ENCODE peak calls at places on chromosomes 16 and 17, in ten cellular contexts. One of them, this sample, is unnamed.

GRCh38 chr17:17561408-17562144 is 29.9 kb downstream of the PEMT start:
- DNase-seq in stimulated activated CD4-positive, alpha-beta T cell treated with anti-CD3 and anti-CD28 coated beads, Interleukin-2, amount 100 ng/mL, for 48 hours: no peak
- DNase-seq in amygdala: no peak
- DNase-seq in hippocampal formation: no peak
- DNase-seq in HT-29: peak
- DNase-seq in GDM1: no peak
- DNase-seq in NCI-H82: no peak
- DNase-seq in NB4: no peak
- DNase-seq in WTC11: no peak
- DNase-seq in skeletal muscle cell: no peak
- DNase-seq in this sample: no peak

GRCh38 chr17:7141824-7142223 is 27.2 kb upstream of the ASGR2 start:
- DNase-seq in GDM1: no peak
- DNase-seq in WTC11: no peak
- DNase-seq in skeletal muscle cell: no peak
- DNase-seq in hippocampal formation: no peak
- DNase-seq in NB4: no peak
- DNase-seq in NCI-H82: no peak
- DNase-seq in stimulated activated CD4-positive, alpha-beta T cell treated with anti-CD3 and anti-CD28 coated beads, Interleukin-2, amount 100 ng/mL, for 48 hours: no peak
- DNase-seq in amygdala: no peak
- DNase-seq in HT-29: peak
- DNase-seq in this sample: no peak

GRCh38 chr17:58337600-58338453 is 9.2 kb upstream of the TSPOAP1 start:
- DNase-seq in WTC11: peak
- DNase-seq in skeletal muscle cell: peak
- DNase-seq in stimulated activated CD4-positive, alpha-beta T cell treated with anti-CD3 and anti-CD28 coated beads, Interleukin-2, amount 100 ng/mL, for 48 hours: peak
- DNase-seq in GDM1: peak
- DNase-seq in hippocampal formation: peak
- DNase-seq in HT-29: no peak
- DNase-seq in NCI-H82: peak
- DNase-seq in NB4: peak
- DNase-seq in amygdala: no peak
- DNase-seq in this sample: peak

GRCh38 chr17:14826361-14826760 is 438.8 kb downstream of the PMP22 start:
- DNase-seq in HT-29: no peak
- DNase-seq in WTC11: no peak
- DNase-seq in stimulated activated CD4-positive, alpha-beta T cell treated with anti-CD3 and anti-CD28 coated beads, Interleukin-2, amount 100 ng/mL, for 48 hours: no peak
- DNase-seq in NCI-H82: no peak
- DNase-seq in amygdala: no peak
- DNase-seq in hippocampal formation: no peak
- DNase-seq in NB4: no peak
- DNase-seq in GDM1: no peak
- DNase-seq in skeletal muscle cell: no peak
- DNase-seq in this sample: no peak

GRCh38 chr16:78474762-78475161 is 375.3 kb downstream of the WWOX start:
- DNase-seq in hippocampal formation: no peak
- DNase-seq in WTC11: no peak
- DNase-seq in amygdala: no peak
- DNase-seq in stimulated activated CD4-positive, alpha-beta T cell treated with anti-CD3 and anti-CD28 coated beads, Interleukin-2, amount 100 ng/mL, for 48 hours: no peak
- DNase-seq in NB4: no peak
- DNase-seq in NCI-H82: no peak
- DNase-seq in GDM1: no peak
- DNase-seq in skeletal muscle cell: no peak
- DNase-seq in HT-29: no peak
- DNase-seq in this sample: no peak

GRCh38 chr16:81604960-81605383 is 160.4 kb downstream of the CMIP start:
- DNase-seq in WTC11: no peak
- DNase-seq in GDM1: no peak
- DNase-seq in skeletal muscle cell: no peak
- DNase-seq in HT-29: no peak
- DNase-seq in amygdala: no peak
- DNase-seq in NB4: no peak
- DNase-seq in stimulated activated CD4-positive, alpha-beta T cell treated with anti-CD3 and anti-CD28 coated beads, Interleukin-2, amount 100 ng/mL, for 48 hours: no peak
- DNase-seq in NCI-H82: no peak
- DNase-seq in hippocampal formation: no peak
- DNase-seq in this sample: no peak

GRCh38 chr16:11004957-11005610 is 60.7 kb downstream of the CLEC16A start:
- DNase-seq in skeletal muscle cell: peak
- DNase-seq in hippocampal formation: no peak
- DNase-seq in stimulated activated CD4-positive, alpha-beta T cell treated with anti-CD3 and anti-CD28 coated beads, Interleukin-2, amount 100 ng/mL, for 48 hours: no peak
- DNase-seq in GDM1: no peak
- DNase-seq in NCI-H82: peak
- DNase-seq in WTC11: no peak
- DNase-seq in HT-29: no peak
- DNase-seq in NB4: no peak
- DNase-seq in amygdala: no peak
- DNase-seq in this sample: no peak

GRCh38 chr17:81403040-81403467 is 7.8 kb downstream of the BAHCC1 start:
- DNase-seq in HT-29: no peak
- DNase-seq in GDM1: no peak
- DNase-seq in WTC11: peak
- DNase-seq in NCI-H82: no peak
- DNase-seq in stimulated activated CD4-positive, alpha-beta T cell treated with anti-CD3 and anti-CD28 coated beads, Interleukin-2, amount 100 ng/mL, for 48 hours: no peak
- DNase-seq in hippocampal formation: no peak
- DNase-seq in NB4: no peak
- DNase-seq in skeletal muscle cell: no peak
- DNase-seq in amygdala: no peak
- DNase-seq in this sample: no peak

GRCh38 chr16:25838724-25839186 is 147.0 kb downstream of the HS3ST4 start:
- DNase-seq in NB4: peak
- DNase-seq in WTC11: peak
- DNase-seq in GDM1: peak
- DNase-seq in HT-29: peak
- DNase-seq in amygdala: no peak
- DNase-seq in skeletal muscle cell: peak
- DNase-seq in NCI-H82: peak
- DNase-seq in stimulated activated CD4-positive, alpha-beta T cell treated with anti-CD3 and anti-CD28 coated beads, Interleukin-2, amount 100 ng/mL, for 48 hours: peak
- DNase-seq in hippocampal formation: peak
- DNase-seq in this sample: peak

GRCh38 chr16:72455743-72456659 is 284.0 kb upstream of the PMFBP1 start:
- DNase-seq in skeletal muscle cell: no peak
- DNase-seq in stimulated activated CD4-positive, alpha-beta T cell treated with anti-CD3 and anti-CD28 coated beads, Interleukin-2, amount 100 ng/mL, for 48 hours: no peak
- DNase-seq in HT-29: peak
- DNase-seq in NCI-H82: peak
- DNase-seq in GDM1: no peak
- DNase-seq in WTC11: no peak
- DNase-seq in NB4: no peak
- DNase-seq in amygdala: no peak
- DNase-seq in hippocampal formation: no peak
- DNase-seq in this sample: no peak

GRCh38 chr16:69613283-69614154 is 47.8 kb downstream of the NFAT5 start:
- DNase-seq in skeletal muscle cell: peak
- DNase-seq in NCI-H82: peak
- DNase-seq in GDM1: no peak
- DNase-seq in WTC11: no peak
- DNase-seq in NB4: peak
- DNase-seq in stimulated activated CD4-positive, alpha-beta T cell treated with anti-CD3 and anti-CD28 coated beads, Interleukin-2, amount 100 ng/mL, for 48 hours: no peak
- DNase-seq in HT-29: peak
- DNase-seq in amygdala: no peak
- DNase-seq in hippocampal formation: no peak
- DNase-seq in this sample: no peak

GRCh38 chr16:69223882-69224281 is 36.9 kb downstream of the SNTB2 start:
- DNase-seq in WTC11: no peak
- DNase-seq in stimulated activated CD4-positive, alpha-beta T cell treated with anti-CD3 and anti-CD28 coated beads, Interleukin-2, amount 100 ng/mL, for 48 hours: no peak
- DNase-seq in NB4: no peak
- DNase-seq in GDM1: no peak
- DNase-seq in amygdala: no peak
- DNase-seq in HT-29: no peak
- DNase-seq in hippocampal formation: no peak
- DNase-seq in NCI-H82: no peak
- DNase-seq in skeletal muscle cell: no peak
- DNase-seq in this sample: no peak

GRCh38 chr17:82592751-82593589 is 55.3 kb downstream of the WDR45B start:
- DNase-seq in stimulated activated CD4-positive, alpha-beta T cell treated with anti-CD3 and anti-CD28 coated beads, Interleukin-2, amount 100 ng/mL, for 48 hours: peak
- DNase-seq in amygdala: peak
- DNase-seq in skeletal muscle cell: peak
- DNase-seq in hippocampal formation: peak
- DNase-seq in HT-29: peak
- DNase-seq in WTC11: peak
- DNase-seq in NCI-H82: peak
- DNase-seq in GDM1: peak
- DNase-seq in NB4: peak
- DNase-seq in this sample: peak

GRCh38 chr16:82862057-82862456 is 235.3 kb downstream of the CDH13 start:
- DNase-seq in WTC11: no peak
- DNase-seq in HT-29: no peak
- DNase-seq in hippocampal formation: no peak
- DNase-seq in NB4: no peak
- DNase-seq in stimulated activated CD4-positive, alpha-beta T cell treated with anti-CD3 and anti-CD28 coated beads, Interleukin-2, amount 100 ng/mL, for 48 hours: no peak
- DNase-seq in NCI-H82: no peak
- DNase-seq in GDM1: no peak
- DNase-seq in skeletal muscle cell: no peak
- DNase-seq in amygdala: no peak
- DNase-seq in this sample: no peak

GRCh38 chr17:32127156-32127897 is 15.0 kb upstream of the RHOT1 start:
- DNase-seq in HT-29: peak
- DNase-seq in hippocampal formation: peak
- DNase-seq in WTC11: peak
- DNase-seq in NCI-H82: peak
- DNase-seq in GDM1: peak
- DNase-seq in skeletal muscle cell: no peak
- DNase-seq in stimulated activated CD4-positive, alpha-beta T cell treated with anti-CD3 and anti-CD28 coated beads, Interleukin-2, amount 100 ng/mL, for 48 hours: peak
- DNase-seq in NB4: peak
- DNase-seq in amygdala: peak
- DNase-seq in this sample: peak

GRCh38 chr17:55825213-55825612 is 74.4 kb downstream of the PCTP start:
- DNase-seq in amygdala: no peak
- DNase-seq in WTC11: no peak
- DNase-seq in HT-29: peak
- DNase-seq in NB4: peak
- DNase-seq in GDM1: no peak
- DNase-seq in NCI-H82: peak
- DNase-seq in skeletal muscle cell: no peak
- DNase-seq in hippocampal formation: no peak
- DNase-seq in stimulated activated CD4-positive, alpha-beta T cell treated with anti-CD3 and anti-CD28 coated beads, Interleukin-2, amount 100 ng/mL, for 48 hours: no peak
- DNase-seq in this sample: no peak

GRCh38 chr16:80433617-80434016 is 107.2 kb upstream of the DYNLRB2 start:
- DNase-seq in WTC11: no peak
- DNase-seq in HT-29: no peak
- DNase-seq in stimulated activated CD4-positive, alpha-beta T cell treated with anti-CD3 and anti-CD28 coated beads, Interleukin-2, amount 100 ng/mL, for 48 hours: no peak
- DNase-seq in skeletal muscle cell: no peak
- DNase-seq in NCI-H82: no peak
- DNase-seq in GDM1: no peak
- DNase-seq in hippocampal formation: no peak
- DNase-seq in NB4: peak
- DNase-seq in amygdala: no peak
- DNase-seq in this sample: no peak

GRCh38 chr16:12142157-12142556 is 165.6 kb downstream of the SNX29 start:
- DNase-seq in NCI-H82: no peak
- DNase-seq in skeletal muscle cell: no peak
- DNase-seq in amygdala: no peak
- DNase-seq in stimulated activated CD4-positive, alpha-beta T cell treated with anti-CD3 and anti-CD28 coated beads, Interleukin-2, amount 100 ng/mL, for 48 hours: no peak
- DNase-seq in GDM1: no peak
- DNase-seq in HT-29: no peak
- DNase-seq in hippocampal formation: no peak
- DNase-seq in NB4: no peak
- DNase-seq in WTC11: no peak
- DNase-seq in this sample: no peak

GRCh38 chr17:33561935-33562334 is 268.8 kb upstream of the ASIC2 start:
- DNase-seq in GDM1: no peak
- DNase-seq in stimulated activated CD4-positive, alpha-beta T cell treated with anti-CD3 and anti-CD28 coated beads, Interleukin-2, amount 100 ng/mL, for 48 hours: no peak
- DNase-seq in skeletal muscle cell: no peak
- DNase-seq in NCI-H82: no peak
- DNase-seq in NB4: no peak
- DNase-seq in WTC11: no peak
- DNase-seq in HT-29: no peak
- DNase-seq in hippocampal formation: no peak
- DNase-seq in amygdala: no peak
- DNase-seq in this sample: no peak

This sample was measured in C1 segment of cervical spinal cord.